ENCODE peak calls at places on chromosome 19, in five cellular contexts. J is A549, V is neural progenitor cell, Q is body of pancreas, N is epithelial cell of esophagus. A is an unnamed sample.

GRCh38 chr19:9295411-9295849 is 14.2 kb downstream of the ZNF699 start:
- DNase-seq in J (peak), V (no peak), Q (no peak), N (no peak), A (no peak)

GRCh38 chr19:7509625-7510024 is 6.3 kb upstream of the ZNF358 start:
- DNase-seq in J (no peak), V (peak), Q (no peak), N (no peak), A (no peak)

GRCh38 chr19:41877490-41877876 is 404 bp downstream of the CD79A start:
- DNase-seq in J (no peak), V (no peak), Q (no peak), N (no peak), A (no peak)

GRCh38 chr19:41868120-41868988 is 8.3 kb downstream of the RPS19 start:
- DNase-seq in J (no peak), V (no peak), Q (no peak), N (no peak), A (no peak)

GRCh38 chr19:41839211-41839610 is 5.3 kb downstream of the LYPD4 start:
- DNase-seq in J (no peak), V (no peak), Q (no peak), N (no peak), A (no peak)

GRCh38 chr19:8655340-8655709 is 24.9 kb downstream of the NFILZ start:
- DNase-seq in J (no peak), V (no peak), Q (no peak), N (no peak), A (no peak)

GRCh38 chr19:17456127-17456526 is 4.6 kb downstream of the NXNL1 start:
- DNase-seq in J (no peak), V (no peak), Q (no peak), N (no peak), A (no peak)

GRCh38 chr19:18456974-18457373 is 19.0 kb upstream of the ISYNA1 start:
- DNase-seq in J (no peak), V (no peak), Q (no peak), N (no peak), A (no peak)

GRCh38 chr19:43625918-43626579 is 6.6 kb upstream of the ZNF428 start:
- DNase-seq in J (peak), V (peak), Q (no peak), N (peak), A (peak)

GRCh38 chr19:48842744-48843162 is 6.5 kb upstream of the HSD17B14 start:
- DNase-seq in J (peak), V (peak), Q (peak), N (peak), A (peak)

GRCh38 chr19:4969772-4970531 is 1.0 kb downstream of the KDM4B start:
- DNase-seq in J (no peak), V (peak), Q (peak), N (peak), A (no peak)

GRCh38 chr19:21823224-21823623 is 12.8 kb downstream of the ZNF43 start:
- DNase-seq in J (no peak), V (no peak), Q (no peak), N (no peak), A (no peak)

GRCh38 chr19:5144545-5145179 is 175.7 kb downstream of the KDM4B start:
- DNase-seq in J (no peak), V (no peak), Q (no peak), N (no peak), A (no peak)

GRCh38 chr19:16193466-16193865 is 4.2 kb upstream of the AP1M1 start:
- DNase-seq in J (no peak), V (no peak), Q (no peak), N (no peak), A (no peak)

GRCh38 chr19:40342644-40343311 is 5.4 kb downstream of the C19orf47 start:
- DNase-seq in J (no peak), V (no peak), Q (no peak), N (no peak), A (no peak)

GRCh38 chr19:741506-742131 is 9.3 kb upstream of the MISP start:
- DNase-seq in J (peak), V (peak), Q (no peak), N (no peak), A (no peak)

GRCh38 chr19:29805026-29805925 is 6.5 kb upstream of the CCNE1 start:
- DNase-seq in J (peak), V (no peak), Q (no peak), N (no peak), A (no peak)

GRCh38 chr19:47765522-47766358 is 12.8 kb upstream of the SELENOW start:
- DNase-seq in J (peak), V (peak), Q (peak), N (peak), A (peak)

GRCh38 chr19:11306337-11306736 is 10.4 kb downstream of the TSPAN16 start:
- DNase-seq in J (no peak), V (no peak), Q (no peak), N (no peak), A (no peak)

GRCh38 chr19:10086904-10087256 is 763 bp downstream of the SHFL start:
- DNase-seq in J (no peak), V (peak), Q (no peak), N (no peak), A (no peak)

GRCh38 chr19:39133431-39134270 is 8.1 kb downstream of the PAK4 start:
- DNase-seq in J (no peak), V (peak), Q (peak), N (no peak), A (no peak)

GRCh38 chr19:4676955-4677731 is 7.0 kb upstream of the MYDGF start:
- DNase-seq in J (peak), V (peak), Q (peak), N (peak), A (peak)

GRCh38 chr19:49155005-49155826 is at the start of gene HRC:
- DNase-seq in J (no peak), V (no peak), Q (no peak), N (no peak), A (no peak)

GRCh38 chr19:48341006-48341405 is 15.7 kb downstream of the EMP3 start:
- DNase-seq in J (no peak), V (no peak), Q (no peak), N (peak), A (no peak)

GRCh38 chr19:1424182-1424955 is 13.8 kb upstream of the RPS15 start:
- DNase-seq in J (no peak), V (no peak), Q (no peak), N (no peak), A (no peak)

GRCh38 chr19:8457802-8458201 is 13.0 kb downstream of the HNRNPM start:
- DNase-seq in J (no peak), V (no peak), Q (no peak), N (no peak), A (no peak)

GRCh38 chr19:39200818-39201145 is 3.3 kb downstream of the SYCN start:
- DNase-seq in J (no peak), V (no peak), Q (peak), N (no peak), A (no peak)

GRCh38 chr19:41097302-41097701 is 9.1 kb downstream of the CYP2A13 start:
- DNase-seq in J (no peak), V (no peak), Q (no peak), N (no peak), A (no peak)

GRCh38 chr19:40609561-40610395 is 8.6 kb downstream of the LTBP4 start:
- DNase-seq in J (peak), V (peak), Q (peak), N (peak), A (peak)

DNA sequence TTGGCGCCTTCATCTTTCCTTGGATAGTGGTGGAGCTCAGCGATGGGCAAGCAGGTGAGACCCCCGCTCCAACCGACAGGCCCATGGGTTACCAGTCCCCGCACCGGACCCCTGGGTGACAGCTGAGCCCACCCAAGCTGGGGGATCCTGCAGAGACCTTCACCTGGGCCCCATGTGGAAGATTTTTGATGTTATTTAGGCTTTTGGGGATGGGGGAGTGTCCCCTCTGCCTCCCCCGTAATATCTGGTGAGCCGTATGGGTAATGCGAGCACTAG is 4.9 kb upstream of the LILRA5 start:
- DNase-seq in J (no peak), V (no peak), Q (no peak), N (no peak), A (no peak)
- TF ChIP-seq CTCF in J (no peak), V (no peak), Q (no peak), N (no peak), A (no peak)

GRCh38 chr19:51599084-51599483 is 28.0 kb downstream of the ZNF175 start:
- DNase-seq in J (no peak), V (no peak), Q (no peak), N (no peak), A (no peak)

GRCh38 chr19:51595190-51595589 is 24.1 kb downstream of the ZNF175 start:
- DNase-seq in J (no peak), V (no peak), Q (no peak), N (no peak), A (no peak)

GRCh38 chr19:51600940-51601575 is 29.1 kb downstream of the SIGLEC5 start:
- DNase-seq in J (no peak), V (no peak), Q (no peak), N (no peak), A (no peak)

GRCh38 chr19:51595776-51596175 is 24.7 kb downstream of the ZNF175 start:
- DNase-seq in J (no peak), V (no peak), Q (no peak), N (no peak), A (no peak)

DNA sequence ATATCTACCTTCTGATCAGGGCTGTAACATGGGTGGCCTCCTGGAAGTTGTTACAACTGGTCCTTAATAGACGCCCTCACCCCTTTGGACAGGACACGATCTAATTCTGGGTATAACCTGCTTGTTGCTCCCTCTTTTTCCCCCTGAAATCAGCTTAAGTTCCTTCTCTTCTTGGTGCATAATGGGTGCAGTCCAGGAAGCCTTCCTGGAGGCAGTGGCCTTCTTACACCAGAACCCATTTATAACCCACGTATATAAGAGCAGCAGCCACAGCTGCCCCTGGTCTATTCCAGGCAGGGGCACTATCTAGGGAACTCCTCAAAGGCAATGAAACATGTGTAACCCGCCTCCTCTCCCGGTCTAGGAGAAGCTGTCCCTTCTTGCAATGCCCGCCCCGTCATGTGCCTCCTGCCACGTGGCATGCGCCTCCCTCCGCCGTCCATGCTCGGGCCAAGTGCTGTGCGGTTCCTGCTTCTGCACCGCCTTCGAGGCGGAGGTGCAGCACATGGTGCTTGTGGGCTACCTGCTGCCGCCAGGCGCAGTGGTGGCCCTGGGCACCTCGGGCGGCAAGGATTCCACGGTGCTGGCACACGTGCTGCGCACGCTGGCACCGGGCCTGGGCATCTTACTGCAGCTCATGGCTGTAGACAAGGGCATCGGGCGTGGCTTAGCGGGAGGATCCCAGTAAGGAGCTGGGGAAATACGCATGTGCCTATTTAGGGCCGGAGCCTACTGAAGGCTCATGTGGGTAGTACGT is 27.3 kb downstream of the ZNF175 start:
- DNase-seq in J (no peak), V (no peak), Q (no peak), N (no peak), A (no peak)
- TF ChIP-seq CTCF in J (no peak), V (no peak), Q (no peak), N (no peak), A (no peak)

GRCh38 chr19:13060964-13061927 is 41.4 kb downstream of the LYL1 start:
- DNase-seq in J (peak), V (peak), Q (peak), N (peak), A (peak)
- TF ChIP-seq CTCF in J (peak), V (peak), Q (peak), N (peak), A (peak)

GRCh38 chr19:50720921-50721291 is 1.3 kb upstream of the SHANK1 start:
- DNase-seq in J (peak), V (peak), Q (no peak), N (peak), A (no peak)
- TF ChIP-seq CTCF in J (no peak), V (no peak), Q (no peak), N (no peak), A (no peak)

A was measured in Calu3.